ENCODE peak calls at places on chromosomes 13 and 19, in five cellular contexts. R is stomach, F is pancreas, C is MM.1S, L is heart left ventricle. E is an unnamed sample. For H3K4me1, the result is how much of the 10 kb centered on the place peaks cover.

GRCh38 chr13:50485979-50486935 is 357.2 kb downstream of the DLEU7 start:
- DNase-seq in L (no peak), F (no peak), R (no peak), C (no peak), E (no peak)

GRCh38 chr19:50570997-50571396 is 2.8 kb upstream of the LRRC4B start:
- DNase-seq in R (no peak), F (no peak), C (no peak), L (no peak), E (no peak)

GRCh38 chr13:43744630-43745029 is 42.1 kb downstream of the ENOX1 start:
- DNase-seq in L (no peak), F (no peak), C (no peak), R (no peak), E (no peak)

GRCh38 chr13:97913206-97913605 is 40.3 kb upstream of the IPO5 start:
- DNase-seq in R (no peak), C (no peak), F (no peak), L (no peak), E (no peak)

GRCh38 chr13:41050041-41050440 is 11.3 kb upstream of the WBP4 start:
- DNase-seq in F (no peak), C (no peak), R (no peak), L (no peak), E (no peak)

GRCh38 chr13:108609353-108609752 is 20.1 kb upstream of the MYO16 start:
- DNase-seq in L (no peak), R (no peak), F (no peak), C (peak), E (no peak)

GRCh38 chr19:41937976-41938375 is 9.7 kb upstream of the ERFL start:
- DNase-seq in R (no peak), C (no peak), F (no peak), L (no peak), E (no peak)

GRCh38 chr13:111663505-111663904 is 343.1 kb downstream of the TEX29 start:
- DNase-seq in C (no peak), F (no peak), L (no peak), R (no peak), E (no peak)

GRCh38 chr19:30999726-31000125 is 349.5 kb downstream of the TSHZ3 start:
- DNase-seq in C (no peak), L (no peak), R (no peak), F (no peak), E (no peak)

GRCh38 chr13:40631605-40632004 is 34.8 kb downstream of the FOXO1 start:
- DNase-seq in R (no peak), L (no peak), C (no peak), F (no peak), E (no peak)

GRCh38 chr19:32302778-32303177 is 42.6 kb upstream of the ZNF507 start:
- DNase-seq in C (no peak), L (no peak), F (no peak), R (no peak), E (no peak)

GRCh38 chr19:40284251-40284500 is 969 bp downstream of the AKT2 start:
- DNase-seq in C (no peak), L (no peak), R (no peak), F (no peak), E (no peak)

GRCh38 chr19:32061304-32061703 is 284.1 kb upstream of the ZNF507 start:
- DNase-seq in L (no peak), F (no peak), R (no peak), C (no peak), E (no peak)

GRCh38 chr13:112756511-112756966 is 66.7 kb downstream of the ATP11A start:
- DNase-seq in C (no peak), L (no peak), R (no peak), F (no peak), E (no peak)

GRCh38 chr19:41376241-41376997 is at the start of gene TMEM91:
- DNase-seq in R (peak), C (no peak), L (peak), F (peak), E (no peak)

GRCh38 chr19:42113641-42114348 is 18.5 kb downstream of the POU2F2 start:
- DNase-seq in R (no peak), C (no peak), F (no peak), L (peak), E (peak)

GRCh38 chr19:13459351-13459750 is 46.9 kb downstream of the CACNA1A start:
- DNase-seq in F (no peak), L (no peak), C (no peak), R (no peak), E (no peak)
- H3K4me3 ChIP-seq in F (no peak), L (no peak), C (no peak), R (no peak), E (no peak)

GRCh38 chr19:54209058-54209747 is 8.5 kb downstream of the RPS9 start:
- DNase-seq in C (no peak), F (peak), L (no peak), R (no peak), E (no peak)
- H3K4me1 ChIP-seq in C (under half), F (under half), L (under half), R (half or more), E (under half)

DNA sequence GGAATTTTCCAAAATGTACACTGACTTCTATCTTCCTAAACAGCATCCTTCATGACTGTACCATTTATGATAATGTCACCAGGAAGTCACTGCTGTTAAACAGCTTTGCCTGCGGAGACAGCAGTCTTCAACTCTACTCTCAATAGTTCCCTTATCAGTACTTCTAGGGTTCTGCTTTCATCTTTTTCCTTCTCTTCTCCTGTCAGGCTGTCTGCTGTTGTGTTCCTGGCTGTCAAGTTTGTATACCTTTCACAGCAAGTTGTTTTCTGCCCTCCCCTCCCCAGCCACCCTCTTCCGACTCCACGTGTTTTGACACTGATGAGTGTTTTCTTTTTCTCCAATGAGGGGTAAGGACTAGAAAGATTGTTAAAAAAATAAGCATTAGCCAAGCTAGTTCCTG is 2.2 kb downstream of the UPF3A start:
- DNase-seq in R (no peak), C (no peak), F (no peak), L (no peak), E (no peak)
- H3K4me3 ChIP-seq in R (no peak), C (no peak), F (no peak), L (no peak), E (no peak)

GRCh38 chr19:44959691-44960090 is 4.5 kb downstream of the CLPTM1 start:
- DNase-seq in F (no peak), R (no peak), L (no peak), C (no peak), E (no peak)

GRCh38 chr19:44958090-44958489 is 2.9 kb downstream of the CLPTM1 start:
- DNase-seq in F (no peak), R (no peak), C (no peak), L (no peak), E (peak)

GRCh38 chr19:44954649-44955499 is at the start of gene CLPTM1:
- DNase-seq in L (peak), R (peak), C (peak), F (peak), E (peak)

GRCh38 chr19:44954278-44954648 is 917 bp upstream of the CLPTM1 start:
- DNase-seq in F (no peak), C (no peak), L (no peak), R (no peak), E (no peak)

GRCh38 chr19:44955500-44956439 is 590 bp downstream of the CLPTM1 start:
- DNase-seq in R (no peak), L (no peak), C (no peak), F (no peak), E (no peak)
- H3K4me1 ChIP-seq in R (under half), L (under half), C (under half), F (under half), E (half or more)

DNA sequence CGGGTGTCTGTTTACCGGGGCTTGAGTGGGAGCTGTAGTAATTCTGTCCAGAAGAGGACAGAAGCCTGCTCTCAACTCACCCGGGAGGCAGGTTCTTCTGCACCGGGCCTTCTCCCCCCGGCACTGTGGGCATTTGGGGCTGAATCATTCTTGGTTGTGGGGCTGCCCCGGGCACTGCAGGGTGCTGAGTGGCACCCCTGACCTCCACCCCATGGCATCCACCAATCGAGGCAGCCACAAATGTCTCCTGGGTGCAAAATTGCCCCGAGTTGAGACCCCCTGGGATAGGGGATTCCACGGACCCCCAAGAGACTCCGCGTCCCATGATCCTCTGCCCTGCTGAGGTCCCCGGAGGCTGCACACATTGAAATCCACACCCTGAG is 68.8 kb downstream of the GNG7 start:
- DNase-seq in L (no peak), F (no peak), C (no peak), R (no peak), E (no peak)
- H3K4me3 ChIP-seq in L (no peak), F (no peak), C (no peak), R (peak), E (no peak)

DNA sequence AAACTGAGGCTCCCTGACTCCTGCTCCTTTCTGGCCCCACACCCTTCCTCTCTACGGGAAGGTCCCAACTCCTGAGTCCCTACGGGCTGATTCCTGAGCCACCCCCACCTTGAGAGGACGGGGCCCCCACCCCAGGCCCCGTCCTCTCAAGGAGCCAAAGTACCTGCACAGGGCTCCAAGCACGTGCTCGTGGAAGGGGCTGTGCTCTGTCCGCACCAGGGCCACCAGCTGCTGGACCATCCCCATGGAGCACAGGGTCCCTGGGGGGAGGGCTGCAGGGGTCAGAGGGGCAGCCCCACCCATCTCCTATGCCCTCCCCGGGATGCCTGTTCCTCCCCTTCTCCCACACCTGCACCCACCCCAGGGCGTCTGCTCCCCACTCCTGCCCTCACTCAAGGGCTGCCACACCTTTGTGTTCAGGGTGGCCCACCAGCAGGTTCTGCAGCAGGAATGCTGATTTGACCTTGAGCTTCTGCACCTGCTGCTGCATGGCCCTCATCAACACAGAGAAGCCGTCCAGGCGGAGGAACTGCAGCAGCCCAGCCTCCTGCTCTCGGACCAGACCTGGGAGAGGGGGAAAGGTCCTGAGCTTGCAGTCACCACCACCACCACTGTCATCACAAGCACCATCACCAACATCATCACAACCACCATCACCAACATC is 7.0 kb upstream of the PPP6R1 start:
- DNase-seq in C (no peak), F (no peak), R (no peak), L (no peak), E (no peak)
- H3K4me1 ChIP-seq in C (under half), F (under half), R (under half), L (under half), E (under half)